ENCODE peak calls at places on chromosomes 3 and 15, in nine cellular contexts. E is stomach, N is right cardiac atrium, C is astrocyte of the spinal cord, D is epithelial cell of esophagus, J is fibroblast of villous mesenchyme, X is cardiac muscle cell, H is AG10803, O is lung. A is an unnamed sample.

GRCh38 chr3:7750296-7750695 is 751.3 kb upstream of the LMCD1 start:
- DNase-seq in N (no peak), C (no peak), D (no peak), J (no peak), O (no peak), X (no peak), H (no peak), E (no peak), A (no peak)

GRCh38 chr3:187291001-187291511 is 481 bp downstream of the MASP1 start:
- DNase-seq in N (peak), J (peak), D (no peak), X (peak), E (no peak), C (peak), H (peak), O (no peak), A (no peak)

GRCh38 chr3:134366928-134367352 is 7.3 kb downstream of the AMOTL2 start:
- DNase-seq in H (peak), X (no peak), N (peak), O (no peak), J (no peak), D (no peak), E (peak), C (no peak), A (no peak)

GRCh38 chr3:194082596-194083220 is 53.2 kb upstream of the HES1 start:
- DNase-seq in C (no peak), E (no peak), X (peak), O (no peak), H (peak), J (peak), N (peak), D (no peak), A (no peak)

GRCh38 chr3:197554196-197554561 is 1.6 kb downstream of the BDH1 start:
- DNase-seq in J (no peak), C (no peak), N (no peak), D (no peak), H (no peak), O (no peak), X (no peak), E (no peak), A (no peak)

GRCh38 chr3:127706312-127706711 is 33.6 kb downstream of the ABTB1 start:
- DNase-seq in H (no peak), D (no peak), N (peak), J (no peak), X (no peak), E (no peak), C (no peak), O (no peak), A (no peak)

GRCh38 chr3:126913524-126913923 is 69.4 kb upstream of the PLXNA1 start:
- DNase-seq in E (no peak), J (no peak), D (peak), N (no peak), H (no peak), X (no peak), C (no peak), O (no peak), A (no peak)

GRCh38 chr3:55721716-55722484 is 234.8 kb upstream of the WNT5A start:
- DNase-seq in E (peak), J (peak), C (peak), O (peak), N (peak), D (peak), X (peak), H (peak), A (no peak)

GRCh38 chr3:58342676-58343075 is 10.0 kb downstream of the PXK start:
- DNase-seq in O (no peak), E (no peak), X (no peak), H (no peak), D (no peak), J (no peak), C (no peak), N (no peak), A (no peak)

GRCh38 chr15:92821491-92822116 is 78.5 kb upstream of the CHD2 start:
- DNase-seq in H (no peak), E (no peak), D (peak), C (peak), J (no peak), X (no peak), O (no peak), N (no peak), A (no peak)

GRCh38 chr15:74307827-74308642 is 59.4 kb downstream of the CYP11A1 start:
- DNase-seq in X (peak), D (peak), J (peak), O (peak), E (peak), C (peak), N (peak), H (peak), A (peak)

GRCh38 chr15:20351448-20351961 is 190.1 kb downstream of the GOLGA6L6 start:
- DNase-seq in X (no peak), O (peak), N (peak), E (peak), D (no peak), H (no peak), J (no peak), C (no peak), A (no peak)

GRCh38 chr3:24477090-24477656 is 17.5 kb downstream of the THRB start:
- DNase-seq in O (no peak), J (no peak), C (no peak), X (no peak), H (no peak), D (no peak), N (no peak), E (no peak), A (no peak)

GRCh38 chr15:99438691-99439523 is 126.9 kb upstream of the MEF2A start:
- DNase-seq in D (no peak), C (peak), N (peak), J (peak), X (no peak), E (peak), H (peak), O (no peak), A (no peak)

GRCh38 chr3:188915137-188915536 is 256.6 kb upstream of the TPRG1 start:
- DNase-seq in C (peak), E (no peak), X (peak), O (no peak), N (no peak), D (peak), J (no peak), H (peak), A (no peak)

GRCh38 chr15:57583282-57583681 is 8.4 kb upstream of the MYZAP start:
- DNase-seq in E (no peak), J (no peak), N (no peak), O (no peak), H (no peak), D (no peak), C (no peak), X (no peak), A (no peak)

GRCh38 chr15:68930268-68931022 is at the start of gene SPESP1:
- DNase-seq in D (peak), J (peak), C (peak), E (peak), N (peak), O (no peak), H (peak), X (peak), A (peak)

GRCh38 chr15:30882861-30883433 is 20.8 kb upstream of the FAN1 start:
- DNase-seq in X (no peak), H (no peak), D (no peak), N (no peak), J (no peak), E (no peak), O (no peak), C (no peak), A (no peak)

DNA sequence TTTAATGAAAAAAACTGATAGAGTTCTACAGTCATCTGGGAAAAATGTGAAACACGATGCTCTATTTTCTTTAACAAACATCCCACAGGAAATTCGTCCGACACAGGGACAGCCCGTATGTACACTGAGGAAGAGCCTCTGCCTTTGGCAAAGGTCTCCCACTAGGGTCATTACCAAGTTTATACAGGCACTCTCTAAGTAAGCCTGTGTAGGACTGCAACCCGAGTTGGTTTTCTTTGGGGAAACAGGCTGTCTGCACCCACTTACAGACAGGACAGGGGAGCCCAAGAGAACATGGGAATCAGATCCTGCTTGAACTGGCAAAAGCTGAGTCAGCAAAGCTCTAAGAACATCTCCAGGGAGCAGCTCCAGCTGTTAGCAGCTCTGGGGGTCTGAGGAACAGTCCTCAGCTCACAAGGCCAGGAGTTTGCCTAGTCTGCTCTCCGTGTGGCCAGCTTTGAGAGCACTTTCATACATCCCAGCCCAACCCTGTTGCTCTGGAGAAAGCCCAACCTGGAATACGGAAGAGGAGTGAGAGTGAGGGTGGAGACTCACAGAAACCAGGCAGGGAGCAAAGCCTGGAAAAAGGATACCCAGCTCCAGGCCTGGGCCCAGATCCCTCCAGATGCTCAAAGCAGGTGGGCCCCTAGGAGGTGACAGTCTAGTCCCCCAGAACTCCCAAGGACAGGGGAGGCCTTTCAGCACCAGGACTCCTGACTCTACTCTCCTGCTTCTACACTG is 1.9 kb downstream of the TBC1D2B start:
- DNase-seq in X (peak), H (peak), J (peak), C (peak), N (peak), O (peak), D (peak), E (peak), A (peak)
- H3K4me3 ChIP-seq in X (no peak), H (peak), J (peak), C (peak), N (peak), O (peak), D (peak), E (peak), A (peak)

GRCh38 chr3:157100079-157100477 is 59.9 kb downstream of the CCNL1 start:
- DNase-seq in J (no peak), N (no peak), O (no peak), E (no peak), H (no peak), D (no peak), C (no peak), X (no peak), A (no peak)

GRCh38 chr3:157098121-157098822 is 61.7 kb downstream of the CCNL1 start:
- DNase-seq in C (peak), N (no peak), H (peak), J (no peak), D (no peak), O (no peak), E (no peak), X (no peak), A (no peak)

GRCh38 chr3:157098823-157099185 is 61.1 kb downstream of the CCNL1 start:
- DNase-seq in J (peak), E (no peak), C (no peak), O (no peak), N (no peak), D (no peak), X (peak), H (peak), A (no peak)

GRCh38 chr3:157100997-157101396 is 59.0 kb downstream of the CCNL1 start:
- DNase-seq in X (no peak), E (no peak), O (no peak), H (peak), N (no peak), J (peak), D (peak), C (no peak), A (no peak)

GRCh38 chr3:157099337-157100078 is 60.4 kb downstream of the CCNL1 start:
- DNase-seq in X (peak), N (peak), D (peak), O (peak), J (no peak), H (peak), C (no peak), E (no peak), A (no peak)
- H3K4me3 ChIP-seq in X (no peak), N (no peak), D (no peak), O (no peak), J (no peak), H (no peak), C (no peak), E (no peak), A (no peak)

GRCh38 chr3:23129062-23129461 is 74.1 kb upstream of the UBE2E2 start:
- DNase-seq in X (peak), O (no peak), H (no peak), N (no peak), J (peak), C (no peak), E (no peak), D (no peak), A (no peak)
- H3K4me3 ChIP-seq in X (no peak), O (no peak), H (peak), N (no peak), J (peak), C (no peak), E (peak), D (no peak), A (peak)

GRCh38 chr3:111776844-111777483 is 82.1 kb upstream of the PHLDB2 start:
- DNase-seq in X (no peak), E (no peak), D (no peak), J (no peak), N (no peak), H (no peak), C (no peak), O (no peak), A (no peak)
- H3K4me3 ChIP-seq in X (no peak), E (no peak), D (no peak), J (no peak), N (no peak), H (no peak), C (no peak), O (no peak), A (no peak)

GRCh38 chr15:100686021-100686724 is 83.8 kb downstream of the ASB7 start:
- DNase-seq in H (peak), E (no peak), J (no peak), N (peak), C (no peak), D (no peak), O (no peak), X (peak), A (no peak)

GRCh38 chr15:100689500-100689899 is 87.1 kb downstream of the ASB7 start:
- DNase-seq in D (no peak), O (no peak), N (no peak), X (no peak), E (no peak), J (no peak), H (no peak), C (no peak), A (no peak)

GRCh38 chr15:100688549-100689120 is 86.2 kb downstream of the ASB7 start:
- DNase-seq in N (no peak), D (no peak), O (no peak), E (no peak), C (no peak), J (no peak), X (no peak), H (no peak), A (no peak)

GRCh38 chr15:100686725-100687488 is 84.5 kb downstream of the ASB7 start:
- DNase-seq in X (no peak), J (no peak), H (peak), N (no peak), D (peak), O (no peak), E (no peak), C (peak), A (no peak)

GRCh38 chr15:100687532-100688215 is 85.3 kb downstream of the ASB7 start:
- DNase-seq in X (peak), D (peak), E (no peak), C (peak), N (no peak), J (peak), H (peak), O (no peak), A (peak)
- H3K4me3 ChIP-seq in X (no peak), D (no peak), E (no peak), C (peak), N (no peak), J (no peak), H (peak), O (no peak), A (peak)

GRCh38 chr15:51121631-51122225 is 27.0 kb upstream of the TNFAIP8L3 start:
- DNase-seq in E (no peak), J (no peak), X (no peak), O (no peak), H (no peak), C (no peak), N (no peak), D (no peak), A (no peak)
- H3K4me3 ChIP-seq in E (no peak), J (no peak), X (no peak), O (no peak), H (no peak), C (no peak), N (no peak), D (no peak), A (no peak)